ENCODE peak calls at places on chromosomes 11 and 22, in nine cellular contexts. S is heart right ventricle, K is GM13977, C is foreskin fibroblast, D is Panc1, U is gastrocnemius medialis, Q is glutamatergic neuron, Y is omental fat pad, M is lung. Z is an unnamed sample.

GRCh38 chr22:33599596-33599995 is 320.7 kb downstream of the LARGE1 start:
- DNase-seq in M (no peak), D (no peak), C (no peak), S (no peak), U (no peak), K (no peak), Q (no peak), Y (no peak), Z (no peak)

GRCh38 chr11:57479925-57480324 is 19.6 kb downstream of the RTN4RL2 start:
- DNase-seq in U (no peak), S (no peak), M (no peak), D (no peak), K (no peak), Q (no peak), Y (no peak), C (no peak), Z (no peak)

GRCh38 chr11:26572770-26573402 is 823 bp upstream of the MUC15 start:
- DNase-seq in S (no peak), K (no peak), M (no peak), U (no peak), Q (no peak), D (no peak), Y (no peak), C (no peak), Z (no peak)

GRCh38 chr22:26610072-26610958 is 7.5 kb downstream of the CRYBB1 start:
- DNase-seq in C (peak), Y (no peak), D (no peak), S (peak), M (no peak), K (peak), U (no peak), Q (no peak), Z (no peak)

GRCh38 chr22:17537155-17537554 is 26.1 kb upstream of the SLC25A18 start:
- DNase-seq in D (no peak), Y (no peak), Q (no peak), S (no peak), K (no peak), M (no peak), U (no peak), C (no peak), Z (no peak)

GRCh38 chr22:46142548-46143490 is 7.5 kb upstream of the PPARA start:
- DNase-seq in D (no peak), C (no peak), Q (peak), M (no peak), S (no peak), K (no peak), U (no peak), Y (no peak), Z (no peak)

GRCh38 chr11:293852-294661 is 5.1 kb downstream of the PGGHG start:
- DNase-seq in C (no peak), D (no peak), M (no peak), S (no peak), U (no peak), Y (no peak), Q (peak), K (no peak), Z (no peak)

GRCh38 chr11:34940026-34940677 is 23.7 kb downstream of the PDHX start:
- DNase-seq in M (no peak), C (no peak), Y (no peak), D (no peak), K (peak), Q (no peak), S (no peak), U (no peak), Z (no peak)

GRCh38 chr11:2825261-2825885 is 60.2 kb downstream of the CDKN1C start:
- DNase-seq in C (peak), K (no peak), Y (no peak), M (peak), U (peak), D (no peak), Q (peak), S (peak), Z (no peak)

GRCh38 chr11:102421262-102421661 is 31.3 kb downstream of the TMEM123 start:
- DNase-seq in S (no peak), D (no peak), M (no peak), U (no peak), Q (no peak), Y (no peak), C (no peak), K (no peak), Z (no peak)

GRCh38 chr22:50674606-50675552 is 2.3 kb downstream of the SHANK3 start:
- DNase-seq in S (no peak), Q (peak), M (peak), Y (no peak), U (no peak), C (no peak), K (peak), D (no peak), Z (peak)

GRCh38 chr22:45604239-45604711 is 67.4 kb upstream of the ATXN10 start:
- DNase-seq in K (no peak), U (no peak), M (no peak), C (no peak), S (no peak), Q (no peak), D (no peak), Y (no peak), Z (no peak)

GRCh38 chr22:35648066-35649025 is at the start of gene APOL6:
- DNase-seq in M (peak), Q (no peak), U (no peak), D (no peak), K (peak), C (peak), Y (no peak), S (peak), Z (peak)

GRCh38 chr11:78574386-78575381 is at the start of gene NARS2:
- DNase-seq in K (peak), D (peak), S (peak), U (peak), Y (peak), M (peak), Q (peak), C (peak), Z (peak)
- TF ChIP-seq CTCF in K (no peak), D (no peak), S (no peak), U (no peak), Y (no peak), M (no peak), Q (no peak), C (no peak), Z (no peak)

GRCh38 chr11:39365809-39366436 is 2093.5 kb downstream of the LRRC4C start:
- DNase-seq in M (no peak), Q (no peak), C (no peak), S (no peak), U (no peak), Y (no peak), K (no peak), D (peak), Z (no peak)
- TF ChIP-seq CTCF in M (no peak), Q (no peak), C (no peak), S (peak), U (no peak), Y (no peak), K (no peak), D (peak), Z (peak)

GRCh38 chr22:21694795-21695431 is 29.1 kb downstream of the PPIL2 start:
- DNase-seq in M (no peak), D (no peak), Q (no peak), S (no peak), C (no peak), K (no peak), Y (no peak), U (no peak), Z (no peak)

GRCh38 chr22:21695432-21696085 is 29.7 kb downstream of the PPIL2 start:
- DNase-seq in M (no peak), S (no peak), D (no peak), K (no peak), Q (no peak), Y (no peak), U (no peak), C (no peak), Z (no peak)

GRCh38 chr22:21693333-21693998 is 27.7 kb downstream of the PPIL2 start:
- DNase-seq in K (no peak), Q (no peak), C (no peak), S (no peak), M (no peak), U (no peak), Y (no peak), D (no peak), Z (no peak)

GRCh38 chr22:21694394-21694793 is 28.6 kb downstream of the PPIL2 start:
- DNase-seq in Y (no peak), S (no peak), K (no peak), C (no peak), Q (no peak), M (no peak), D (no peak), U (no peak), Z (no peak)

DNA sequence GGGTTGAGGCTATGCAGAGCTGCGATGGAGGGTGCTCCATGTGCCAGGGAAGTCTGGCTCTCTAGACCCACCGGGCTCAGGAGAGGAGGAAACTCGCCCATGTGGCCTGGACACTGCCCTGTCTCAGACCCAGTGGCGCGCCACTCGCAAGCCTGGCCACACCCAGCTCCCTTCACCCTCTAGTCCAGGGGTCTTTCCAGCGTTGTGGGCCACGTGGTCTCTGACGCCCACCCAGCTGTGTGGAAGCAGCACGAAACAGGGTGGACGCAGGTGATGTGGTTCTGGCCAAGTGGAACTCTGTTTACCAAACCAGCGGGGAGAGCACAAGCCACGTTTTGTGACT is 28.2 kb downstream of the PPIL2 start:
- DNase-seq in C (no peak), K (no peak), U (no peak), D (no peak), Q (no peak), S (no peak), M (no peak), Y (no peak), Z (no peak)
- TF ChIP-seq CTCF in C (no peak), K (no peak), U (no peak), D (no peak), Q (no peak), S (no peak), M (no peak), Y (no peak), Z (no peak)

DNA sequence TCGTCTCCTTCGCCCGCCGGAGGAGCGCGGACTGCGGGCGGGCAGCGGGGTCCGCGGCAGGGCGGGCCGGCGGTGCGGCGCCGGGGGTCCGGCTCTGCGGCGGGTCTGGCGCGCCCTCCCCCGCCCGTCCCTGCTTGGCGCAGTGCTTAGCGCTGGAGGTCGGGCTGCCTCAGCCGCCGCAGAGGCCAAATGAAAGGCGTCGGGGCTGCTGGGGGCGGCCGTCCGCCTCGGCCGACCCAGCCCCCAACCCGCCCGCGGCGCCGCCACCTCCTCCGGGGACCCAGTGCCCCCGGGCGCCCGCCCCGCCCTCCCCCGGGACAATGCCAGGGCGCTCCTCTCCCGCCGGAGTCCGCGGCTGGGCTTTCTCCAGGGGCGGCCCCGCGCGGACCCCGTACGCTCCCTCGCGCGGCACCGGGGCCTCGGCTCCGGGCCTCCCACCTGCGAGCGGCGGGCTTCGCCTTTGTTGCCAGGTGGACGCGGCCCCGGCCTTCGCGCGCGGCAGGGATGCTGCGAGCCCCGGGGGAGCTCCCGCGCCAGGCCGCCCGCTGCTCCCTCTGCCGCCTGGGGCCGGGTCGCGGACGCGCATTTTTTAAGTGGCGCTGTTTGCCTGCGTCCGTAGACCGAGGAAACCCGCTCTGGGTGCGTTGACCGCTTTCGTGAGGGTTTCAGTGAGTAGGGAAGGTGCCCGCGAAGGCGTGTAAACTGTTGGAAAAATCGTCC is 575 bp downstream of the APLP2 start:
- DNase-seq in D (no peak), C (peak), K (peak), Q (peak), U (peak), Y (no peak), S (no peak), M (peak), Z (peak)
- TF ChIP-seq CTCF in D (no peak), C (no peak), K (peak), Q (no peak), U (no peak), Y (no peak), S (peak), M (no peak), Z (peak)

DNA sequence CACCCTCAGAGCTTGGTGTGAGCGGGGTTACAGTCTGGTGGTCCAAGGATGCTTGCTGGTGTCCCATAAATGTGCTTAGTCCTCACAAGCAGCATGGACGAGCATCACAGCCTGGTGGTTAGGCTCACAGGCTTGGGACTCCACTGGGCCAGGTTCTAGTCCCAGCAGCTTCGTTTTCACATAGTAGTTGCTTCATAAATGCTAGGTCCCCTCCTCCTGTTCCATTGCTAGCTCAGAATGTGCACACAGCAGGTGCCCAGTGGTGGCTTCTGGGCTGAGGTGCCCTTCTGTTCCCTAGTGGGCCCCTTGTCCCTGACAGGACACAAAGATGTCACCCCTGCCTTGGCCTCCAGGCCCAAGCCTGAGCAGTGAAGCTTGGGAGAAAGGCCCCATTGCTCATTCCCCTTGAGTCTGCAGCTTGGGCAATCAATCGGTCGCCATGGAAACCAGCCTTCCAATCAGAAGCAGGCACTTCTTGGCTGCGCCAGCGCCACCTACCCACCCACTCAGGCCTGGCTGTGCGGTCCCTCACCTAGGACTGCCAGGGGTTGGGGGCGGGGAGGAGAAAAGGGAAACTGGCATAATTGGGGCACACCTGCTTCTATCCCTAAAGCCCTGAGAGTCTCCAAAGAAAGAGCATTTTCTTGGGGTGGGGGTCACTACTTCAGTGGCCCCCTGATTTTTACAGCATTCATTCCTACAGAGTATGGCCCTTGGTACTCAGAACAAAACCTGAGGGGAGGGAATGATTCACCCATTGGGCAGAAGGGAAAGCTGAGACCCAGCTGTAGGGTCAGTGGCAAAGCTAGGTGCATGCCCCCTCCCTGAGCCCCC is 48.1 kb downstream of the CYTH4 start:
- DNase-seq in Q (peak), K (peak), Y (no peak), U (no peak), S (no peak), C (peak), M (no peak), D (no peak), Z (no peak)
- TF ChIP-seq CTCF in Q (peak), K (peak), Y (no peak), U (no peak), S (no peak), C (no peak), M (no peak), D (no peak), Z (no peak)

GRCh38 chr11:93648168-93648567 is 13.3 kb upstream of the CEP295 start:
- DNase-seq in Q (no peak), M (no peak), D (no peak), U (no peak), C (no peak), K (no peak), Y (no peak), S (no peak), Z (no peak)
- TF ChIP-seq CTCF in Q (peak), M (no peak), D (peak), U (no peak), C (peak), K (peak), Y (no peak), S (no peak), Z (peak)

GRCh38 chr11:70471254-70471653 is 72.9 kb downstream of the CTTN start:
- DNase-seq in M (no peak), C (no peak), Q (peak), K (peak), U (no peak), Y (no peak), S (no peak), D (no peak), Z (no peak)
- TF ChIP-seq CTCF in M (no peak), C (peak), Q (peak), K (peak), U (no peak), Y (no peak), S (peak), D (no peak), Z (peak)

GRCh38 chr11:65699306-65699705 is 12.7 kb upstream of the KAT5 start:
- DNase-seq in C (no peak), Y (no peak), M (no peak), S (no peak), U (no peak), K (no peak), Q (no peak), D (no peak), Z (no peak)
- TF ChIP-seq CTCF in C (no peak), Y (no peak), M (no peak), S (no peak), U (no peak), K (no peak), Q (no peak), D (no peak), Z (no peak)

GRCh38 chr11:124070906-124071621 is 29.9 kb upstream of the OR10G7 start:
- DNase-seq in S (peak), K (peak), M (peak), Q (peak), C (peak), Y (no peak), U (peak), D (peak), Z (no peak)

GRCh38 chr11:124071622-124071948 is 30.5 kb upstream of the OR10G7 start:
- DNase-seq in K (no peak), M (no peak), Q (no peak), C (no peak), U (no peak), Y (no peak), D (no peak), S (no peak), Z (no peak)

GRCh38 chr11:124072147-124072546 is 31.0 kb upstream of the OR10G7 start:
- DNase-seq in M (no peak), K (no peak), Y (no peak), C (no peak), U (no peak), S (no peak), Q (no peak), D (no peak), Z (no peak)

GRCh38 chr11:124068711-124069110 is 27.6 kb upstream of the OR10G7 start:
- DNase-seq in D (no peak), M (no peak), U (no peak), K (no peak), C (no peak), Y (no peak), S (no peak), Q (no peak), Z (no peak)

DNA sequence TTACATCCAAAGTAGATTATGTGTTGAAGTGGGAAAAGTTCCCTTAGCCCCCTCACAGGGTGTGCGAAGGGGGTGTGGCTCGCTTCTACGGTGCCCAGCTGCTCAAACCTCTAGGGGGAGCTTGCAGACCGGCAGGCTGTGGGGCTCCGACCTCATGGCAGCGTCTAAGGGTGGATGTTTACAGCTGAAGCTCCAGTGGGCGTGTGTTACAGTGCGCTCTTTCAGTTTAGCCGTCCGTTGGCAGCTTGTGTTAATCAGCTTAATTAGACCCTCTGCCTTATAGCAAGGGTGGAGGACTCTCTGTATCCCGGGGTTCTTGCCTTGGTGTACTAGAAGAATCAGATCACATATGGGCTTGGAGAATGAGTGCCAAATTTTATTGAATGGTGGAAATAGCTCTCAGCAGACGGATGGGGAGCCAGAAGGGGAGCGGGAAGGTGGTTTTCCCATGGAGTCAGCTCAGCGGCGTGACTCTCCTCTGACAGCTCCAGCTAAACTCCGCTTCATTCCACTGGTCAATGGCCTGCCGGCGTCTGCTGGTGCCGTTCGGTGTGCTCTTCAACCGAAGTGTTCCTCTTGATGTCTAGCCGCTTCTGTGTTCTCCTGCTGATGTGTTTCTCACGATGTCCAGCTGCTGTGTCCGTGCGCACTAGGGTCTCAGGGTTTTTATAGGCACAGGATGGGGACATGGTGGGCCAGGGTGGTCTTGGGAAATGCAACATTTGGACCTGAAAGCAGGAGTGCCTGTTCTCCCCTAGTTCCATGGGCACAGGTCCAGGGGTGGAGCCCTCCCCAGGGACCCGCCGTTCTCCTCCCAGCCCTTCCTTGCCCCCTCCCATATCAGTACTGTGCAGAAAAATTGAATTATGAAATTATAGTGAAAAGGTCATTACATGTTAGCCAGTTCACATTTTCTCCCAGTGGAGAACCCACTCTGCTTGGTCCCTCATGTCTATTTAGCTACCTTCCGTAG is 28.6 kb upstream of the OR10G7 start:
- DNase-seq in D (no peak), Y (no peak), U (no peak), K (no peak), Q (peak), S (no peak), C (peak), M (peak), Z (no peak)
- TF ChIP-seq CTCF in D (peak), Y (no peak), U (no peak), K (peak), Q (peak), S (peak), C (peak), M (no peak), Z (peak)